ENCODE peak calls at places on chromosomes 7 and 10, in seven cellular contexts. T is A549, J is SHP77, O is left kidney, Y is IMR-90, F is AML-193, M is AG08395. E is an unnamed sample.
A peak's percentile ranks its signal among the peaks of the same experiment; 100 is the strongest.

GRCh38 chr7:36949711-36950600 is 225.7 kb upstream of the AOAH start:
- DNase-seq in F (no peak), M (no peak), J (peak; percentile 60), Y (no peak), T (peak; percentile 23), O (no peak), E (peak; percentile 91)

GRCh38 chr10:19290770-19291169 is 242.2 kb downstream of the MALRD1 start:
- DNase-seq in T (no peak), F (no peak), Y (no peak), O (no peak), M (no peak), J (no peak), E (no peak)

GRCh38 chr10:132169766-132170560 is 16.8 kb upstream of the DPYSL4 start:
- DNase-seq in M (no peak), J (no peak), F (no peak), Y (no peak), O (no peak), T (no peak), E (peak; percentile 31)

GRCh38 chr10:110793887-110794286 is 77.8 kb upstream of the PDCD4 start:
- DNase-seq in Y (peak; percentile 7), J (no peak), F (no peak), T (no peak), O (no peak), M (no peak), E (no peak)

GRCh38 chr10:11813855-11814557 is 9.2 kb upstream of the PROSER2 start:
- DNase-seq in F (no peak), Y (peak; percentile 28), M (no peak), T (no peak), O (no peak), J (no peak), E (peak; percentile 29)

GRCh38 chr7:44802418-44803025 is 6.0 kb downstream of the PPIA start:
- DNase-seq in Y (no peak), O (no peak), J (no peak), F (no peak), M (no peak), T (no peak), E (peak; percentile 60)

GRCh38 chr7:82325416-82325815 is 118.2 kb downstream of the CACNA2D1 start:
- DNase-seq in M (no peak), J (no peak), F (no peak), T (no peak), Y (peak; percentile 68), O (no peak), E (no peak)

GRCh38 chr10:26043469-26043868 is 109.4 kb downstream of the MYO3A start:
- DNase-seq in O (no peak), Y (no peak), M (no peak), T (no peak), J (no peak), F (no peak), E (no peak)

GRCh38 chr7:815284-816216 is 16.7 kb upstream of the SUN1 start:
- DNase-seq in O (peak; percentile 92), J (peak; percentile 53), M (no peak), T (peak; percentile 48), F (no peak), Y (no peak), E (peak; percentile 50)

GRCh38 chr10:92834981-92835380 is 13.3 kb upstream of the EXOC6 start:
- DNase-seq in T (no peak), O (no peak), F (no peak), J (no peak), M (no peak), Y (peak; percentile 73), E (no peak)

GRCh38 chr7:113179313-113179712 is 61.0 kb upstream of the SMIM30 start:
- DNase-seq in T (no peak), O (no peak), Y (peak; percentile 19), F (no peak), M (no peak), J (no peak), E (no peak)

GRCh38 chr7:24980695-24981543 is 941 bp upstream of the OSBPL3 start:
- DNase-seq in O (peak; percentile 29), J (no peak), T (peak; percentile 34), M (peak; percentile 20), Y (peak; percentile 36), F (no peak), E (no peak)

GRCh38 chr7:72785166-72785955 is 42.6 kb downstream of the TYW1B start:
- DNase-seq in M (peak; percentile 5), J (no peak), F (no peak), O (peak; percentile 24), Y (peak; percentile 71), T (no peak), E (no peak)

GRCh38 chr10:58513189-58514101 is 773 bp downstream of the BICC1 start:
- DNase-seq in T (peak; percentile 87), Y (peak; percentile 84), O (peak; percentile 82), J (no peak), F (no peak), M (peak; percentile 60), E (peak; percentile 44)

GRCh38 chr7:57328963-57329362 is 121.0 kb upstream of the ZNF716 start:
- DNase-seq in J (no peak), Y (no peak), O (no peak), F (no peak), T (no peak), M (no peak), E (no peak)

GRCh38 chr10:69911571-69912528 is 110.1 kb downstream of the COL13A1 start:
- DNase-seq in M (peak; percentile 46), Y (no peak), J (no peak), F (no peak), O (peak; percentile 43), T (no peak), E (no peak)

GRCh38 chr7:135342887-135343286 is 109.2 kb downstream of the STRA8 start:
- DNase-seq in F (no peak), Y (peak; percentile 5), O (no peak), J (peak; percentile 7), T (no peak), M (no peak), E (no peak)

GRCh38 chr10:131778385-131778784 is 122.4 kb upstream of the PPP2R2D start:
- DNase-seq in J (no peak), F (no peak), O (no peak), Y (no peak), T (no peak), M (no peak), E (no peak)

GRCh38 chr7:140640060-140640611 is 477 bp downstream of the DENND2A start:
- DNase-seq in O (peak; percentile 86), M (peak; percentile 56), F (no peak), Y (peak; percentile 50), T (peak; percentile 33), J (no peak), E (peak; percentile 17)

GRCh38 chr7:142717453-142717852 is 31.8 kb upstream of the PRSS1 start:
- DNase-seq in M (no peak), Y (no peak), J (no peak), T (no peak), O (no peak), F (peak; percentile 63), E (peak; percentile 28)

GRCh38 chr10:77565590-77566023 is 72.0 kb downstream of the KCNMA1 start:
- DNase-seq in T (peak; percentile 51), J (no peak), M (no peak), O (no peak), Y (no peak), F (no peak), E (no peak)

GRCh38 chr7:128211626-128212025 is 29.5 kb upstream of the LEP start:
- DNase-seq in T (no peak), F (no peak), M (no peak), O (peak; percentile 28), J (no peak), Y (no peak), E (no peak)

GRCh38 chr7:89503281-89503680 is 651.0 kb upstream of the STEAP1 start:
- DNase-seq in M (no peak), J (no peak), T (no peak), Y (no peak), O (no peak), F (no peak), E (no peak)

GRCh38 chr10:47152861-47153349 is 147.1 kb upstream of the GDF10 start:
- DNase-seq in J (no peak), F (peak; percentile 69), T (peak; percentile 14), Y (no peak), O (no peak), M (no peak), E (peak; percentile 75)

GRCh38 chr7:8208661-8209060 is 53.3 kb downstream of the ICA1 start:
- DNase-seq in Y (no peak), F (no peak), M (no peak), O (peak; percentile 94), J (no peak), T (no peak), E (no peak)

GRCh38 chr7:117085769-117086463 is 132.6 kb downstream of the ST7 start:
- DNase-seq in O (no peak), Y (peak; percentile 54), T (no peak), M (peak; percentile 38), J (no peak), F (no peak), E (no peak)

GRCh38 chr10:17031656-17032630 is 97.7 kb downstream of the CUBN start:
- DNase-seq in T (no peak), Y (no peak), F (peak; percentile 47), O (no peak), J (peak; percentile 12), M (no peak), E (peak; percentile 17)

GRCh38 chr7:51647931-51648351 is 331.3 kb upstream of the COBL start:
- DNase-seq in O (peak; percentile 44), M (no peak), J (no peak), T (no peak), F (no peak), Y (no peak), E (no peak)

GRCh38 chr10:13453896-13454295 is 74.9 kb downstream of the BEND7 start:
- DNase-seq in M (no peak), F (no peak), J (no peak), O (no peak), T (no peak), Y (no peak), E (peak; percentile 33)

GRCh38 chr10:11612004-11613001 is 853 bp upstream of the USP6NL start:
- DNase-seq in O (peak; percentile 49), T (no peak), Y (no peak), F (peak; percentile 53), M (peak; percentile 4), J (no peak), E (peak; percentile 49)

GRCh38 chr10:75952093-75952492 is 520.7 kb downstream of the LRMDA start:
- DNase-seq in Y (no peak), M (no peak), T (no peak), F (no peak), O (no peak), J (no peak), E (no peak)

GRCh38 chr7:17963281-17963680 is 23.0 kb upstream of the SNX13 start:
- DNase-seq in T (no peak), J (no peak), Y (peak; percentile 64), O (no peak), M (peak; percentile 57), F (no peak), E (no peak)

GRCh38 chr10:118445535-118445934 is 103.4 kb upstream of the FAM204A start:
- DNase-seq in F (no peak), Y (no peak), M (no peak), J (no peak), T (no peak), O (no peak), E (no peak)